ENCODE peak calls at places on chromosomes 11 and 22, in six cellular contexts. U is GM23338, C is GM23248, Z is MM.1S, J is Karpas-422, T is HCT116. P is an unnamed sample.

GRCh38 chr22:47631571-47632102 is 869.2 kb downstream of the TBC1D22A start:
- DNase-seq in U (no peak), C (no peak), Z (no peak), J (no peak), T (peak; percentile 65), P (no peak)

GRCh38 chr11:69539416-69540117 is 58.1 kb downstream of the LINC01488 start:
- DNase-seq in U (no peak), C (no peak), Z (no peak), J (no peak), T (no peak), P (no peak)

GRCh38 chr22:19204640-19205039 is 26.1 kb upstream of the SLC25A1 start:
- DNase-seq in U (no peak), C (no peak), Z (no peak), J (no peak), T (no peak), P (no peak)

GRCh38 chr11:10236850-10237249 is 57.2 kb downstream of the SBF2 start:
- DNase-seq in U (no peak), C (no peak), Z (no peak), J (no peak), T (no peak), P (no peak)

GRCh38 chr11:128507936-128508335 is 79.4 kb downstream of the ETS1 start:
- DNase-seq in U (no peak), C (no peak), Z (no peak), J (no peak), T (no peak), P (no peak)

GRCh38 chr22:46994265-46994664 is 231.8 kb downstream of the TBC1D22A start:
- DNase-seq in U (no peak), C (no peak), Z (no peak), J (no peak), T (no peak), P (no peak)

GRCh38 chr11:115324569-115325432 is 179.4 kb downstream of the CADM1 start:
- DNase-seq in U (peak; percentile 89), C (peak; percentile 63), Z (peak; percentile 87), J (peak; percentile 75), T (no peak), P (peak; percentile 81)

GRCh38 chr11:126317681-126318641 is 14.1 kb downstream of the DCPS start:
- DNase-seq in U (no peak), C (peak; percentile 87), Z (peak; percentile 31), J (no peak), T (no peak), P (peak; percentile 64)

GRCh38 chr11:12961615-12962014 is 47.5 kb upstream of the RASSF10 start:
- DNase-seq in U (no peak), C (peak; percentile 39), Z (no peak), J (no peak), T (no peak), P (no peak)

GRCh38 chr11:2665747-2666710 is 33.8 kb downstream of the KCNQ1OT1 start:
- DNase-seq in U (no peak), C (no peak), Z (no peak), J (no peak), T (no peak), P (no peak)

GRCh38 chr11:95247883-95248282 is 16.9 kb upstream of the SESN3 start:
- DNase-seq in U (no peak), C (no peak), Z (no peak), J (peak; percentile 75), T (no peak), P (no peak)

GRCh38 chr11:35105319-35106063 is 33.5 kb upstream of the CD44 start:
- DNase-seq in U (no peak), C (peak; percentile 58), Z (no peak), J (no peak), T (no peak), P (no peak)

GRCh38 chr11:64971421-64972233 is at the start of gene MAJIN:
- DNase-seq in U (peak; percentile 97), C (peak; percentile 52), Z (no peak), J (no peak), T (no peak), P (peak; percentile 39)

GRCh38 chr11:113690619-113691569 is 15.2 kb downstream of the TMPRSS5 start:
- DNase-seq in U (peak; percentile 83), C (peak; percentile 91), Z (no peak), J (peak; percentile 63), T (peak; percentile 76), P (peak; percentile 78)

GRCh38 chr11:67584205-67584880 is 731 bp downstream of the GSTP1 start:
- DNase-seq in U (peak; percentile 65), C (peak; percentile 80), Z (peak; percentile 39), J (peak; percentile 75), T (no peak), P (peak; percentile 81)

GRCh38 chr11:71286701-71287643 is 34.6 kb upstream of the SHANK2 start:
- DNase-seq in U (no peak), C (peak; percentile 98), Z (no peak), J (no peak), T (no peak), P (no peak)

GRCh38 chr11:69909561-69910518 is 90.6 kb upstream of the FGF3 start:
- DNase-seq in U (peak; percentile 66), C (peak; percentile 22), Z (no peak), J (peak; percentile 51), T (no peak), P (no peak)

GRCh38 chr11:58765078-58765477 is 33.3 kb upstream of the GLYAT start:
- DNase-seq in U (no peak), C (no peak), Z (no peak), J (no peak), T (no peak), P (no peak)

GRCh38 chr11:72584933-72585597 is 89.2 kb downstream of the PDE2A start:
- DNase-seq in U (no peak), C (no peak), Z (no peak), J (no peak), T (no peak), P (no peak)

GRCh38 chr11:46674463-46675287 is 25.7 kb downstream of the ARHGAP1 start:
- DNase-seq in U (peak; percentile 92), C (no peak), Z (no peak), J (no peak), T (no peak), P (peak; percentile 64)

GRCh38 chr11:67381244-67381972 is 8.0 kb upstream of the CLCF1 start:
- DNase-seq in U (no peak), C (no peak), Z (no peak), J (peak; percentile 83), T (no peak), P (no peak)

GRCh38 chr11:65013692-65014145 is 241 bp upstream of the ARL2 start:
- DNase-seq in U (peak; percentile 95), C (peak; percentile 95), Z (peak; percentile 91), J (peak; percentile 96), T (peak; percentile 80), P (peak; percentile 94)

DNA sequence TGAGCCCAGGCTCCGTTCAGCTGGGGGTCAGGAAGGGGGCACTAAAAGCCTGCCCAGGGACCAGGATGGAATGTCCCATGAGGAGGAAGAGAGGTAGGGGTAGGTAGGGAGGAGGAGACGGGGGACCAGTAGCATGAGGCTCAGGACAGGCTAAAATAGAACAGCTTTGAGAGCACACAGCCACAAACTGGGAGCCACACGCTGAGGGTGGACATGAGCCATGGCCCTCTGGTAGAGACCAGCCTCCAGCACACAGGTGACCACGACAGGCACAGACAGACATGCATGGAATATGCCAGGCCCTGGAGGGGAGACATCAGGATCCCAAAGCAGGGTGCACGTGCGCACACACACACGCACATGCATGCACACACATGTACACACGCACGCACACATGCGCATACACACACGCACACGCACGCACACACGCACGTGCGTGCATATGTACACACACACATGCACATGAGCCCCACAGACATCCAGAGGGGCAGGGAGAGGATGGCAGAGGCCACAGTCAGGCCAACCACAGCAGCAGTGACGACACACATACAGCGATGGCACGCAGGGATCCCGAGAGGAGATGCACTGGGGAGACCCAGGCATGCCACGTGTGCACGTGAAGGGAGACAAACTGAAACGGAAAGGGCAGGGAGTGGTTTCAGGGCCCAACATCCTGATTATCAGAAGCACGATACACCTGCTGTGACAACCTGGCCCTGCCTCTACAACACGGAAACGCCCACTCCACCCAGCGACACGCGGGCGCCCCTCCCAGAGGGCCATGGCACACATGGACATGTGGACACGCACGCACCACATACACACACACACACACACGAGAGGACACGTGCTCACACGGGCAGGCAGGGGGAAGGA is 25.7 kb downstream of the LRRC10B start:
- DNase-seq in U (no peak), C (no peak), Z (peak; percentile 25), J (no peak), T (no peak), P (no peak)
- H3K4me1 ChIP-seq in U (no peaks in the 10 kb centered on the region), C (no peaks in the 10 kb centered on the region), Z (no peaks in the 10 kb centered on the region), J (no peaks in the 10 kb centered on the region), T (no peaks in the 10 kb centered on the region), P (peaks cover 23% of the 10 kb centered on the region)

GRCh38 chr11:121464352-121464946 is 11.7 kb upstream of the SORL1-AS1 start:
- DNase-seq in U (no peak), C (peak; percentile 90), Z (no peak), J (peak; percentile 66), T (peak; percentile 81), P (peak; percentile 60)
- H3K27ac ChIP-seq in U (peak overlapping the region; percentile 93), C (peak overlapping the region; percentile 1), Z (no peak overlapping the region), J (peak overlapping the region; percentile 86), T (peak overlapping the region; percentile 78), P (no peak overlapping the region)

DNA sequence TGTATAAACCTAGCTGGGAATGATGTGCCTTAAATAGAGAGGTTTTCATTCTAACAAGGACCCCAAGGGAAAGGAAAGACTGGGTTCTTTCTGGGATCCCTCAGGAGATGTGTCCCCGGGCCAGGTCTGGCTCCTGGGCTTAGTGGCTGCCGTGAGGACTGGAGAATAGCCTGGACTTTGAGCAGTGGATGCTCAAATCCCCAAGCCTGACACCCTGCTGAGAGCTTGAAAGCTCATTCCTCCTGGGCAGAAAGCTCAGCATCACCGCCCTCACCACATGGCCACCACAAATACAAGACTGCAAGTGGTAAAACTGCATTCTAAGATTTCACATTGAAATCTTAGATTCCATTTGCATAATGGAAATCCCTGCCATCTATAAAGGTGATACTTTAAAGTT is 79.4 kb upstream of the NARS2 start:
- DNase-seq in U (peak; percentile 17), C (no peak), Z (no peak), J (no peak), T (no peak), P (no peak)
- H3K9me2 ChIP-seq in U (peaks cover 6% of the 10 kb centered on the region), C (no peaks in the 10 kb centered on the region), Z (no peaks in the 10 kb centered on the region), J (no peaks in the 10 kb centered on the region), T (no peaks in the 10 kb centered on the region), P (no peaks in the 10 kb centered on the region)

GRCh38 chr11:118896472-118896913 is 12.8 kb downstream of the CXCR5 start:
- DNase-seq in U (no peak), C (no peak), Z (no peak), J (no peak), T (no peak), P (no peak)
- H3K4me1 ChIP-seq in U (peaks cover 28% of the 10 kb centered on the region), C (no peaks in the 10 kb centered on the region), Z (peaks cover 16% of the 10 kb centered on the region), J (peaks cover 10% of the 10 kb centered on the region), T (no peaks in the 10 kb centered on the region), P (peaks cover 11% of the 10 kb centered on the region)

GRCh38 chr22:38067771-38068360 is 10.7 kb downstream of the PICK1 start:
- DNase-seq in U (no peak), C (no peak), Z (no peak), J (no peak), T (no peak), P (no peak)
- H3K27ac ChIP-seq in U (no peak overlapping the region), C (no peak overlapping the region), Z (peak overlapping the region; percentile 94), J (no peak overlapping the region), T (no peak overlapping the region), P (no peak overlapping the region)

GRCh38 chr22:30806391-30806861 is 111.8 kb downstream of the OSBP2 start:
- DNase-seq in U (peak; percentile 60), C (peak; percentile 51), Z (no peak), J (no peak), T (peak; percentile 66), P (no peak)
- H3K9me2 ChIP-seq in U (no peaks in the 10 kb centered on the region), C (no peaks in the 10 kb centered on the region), Z (no peaks in the 10 kb centered on the region), J (no peaks in the 10 kb centered on the region), T (no peaks in the 10 kb centered on the region), P (no peaks in the 10 kb centered on the region)

P was measured in hepatocyte.